ENCODE peak calls at places on chromosomes 4 and X, in eight cellular contexts. P is A549, B is SJSA1, N is cardiac muscle cell, W is caudate nucleus, T is fibroblast of lung, H is mesendoderm, Z is astrocyte. J is an unnamed sample.

GRCh38 chr4:24686866-24687672 is 102.7 kb upstream of the DHX15 start:
- DNase-seq in P (peak; percentile 27), H (peak; percentile 57), B (peak; percentile 2), N (peak; percentile 30), W (no peak), T (no peak), Z (no peak), J (no peak)

GRCh38 chr4:11119474-11119873 is 309.2 kb downstream of the HS3ST1 start:
- DNase-seq in P (no peak), Z (no peak), T (no peak), N (no peak), H (no peak), W (no peak), B (no peak), J (no peak)

GRCh38 chr4:4321951-4322688 is 32.1 kb downstream of the ZBTB49 start:
- DNase-seq in W (no peak), B (no peak), H (no peak), P (no peak), T (no peak), N (no peak), Z (no peak), J (no peak)

GRCh38 chr4:182062458-182062857 is 180.7 kb upstream of the TENM3 start:
- DNase-seq in H (no peak), W (no peak), B (no peak), Z (no peak), T (peak; percentile 18), P (no peak), N (no peak), J (no peak)

GRCh38 chrX:20515841-20516461 is 249.2 kb upstream of the RPS6KA3 start:
- DNase-seq in H (peak; percentile 77), W (no peak), B (peak; percentile 79), Z (peak; percentile 96), T (peak; percentile 96), N (peak; percentile 32), P (peak; percentile 85), J (no peak)

GRCh38 chrX:2664497-2664896 is 26.6 kb upstream of the CD99 start:
- DNase-seq in P (no peak), Z (peak; percentile 76), H (no peak), W (no peak), T (peak; percentile 80), B (no peak), N (no peak), J (no peak)

GRCh38 chr4:56530269-56531148 is 24.9 kb downstream of the ARL9 start:
- DNase-seq in H (peak; percentile 93), N (peak; percentile 93), T (peak; percentile 72), P (peak; percentile 66), Z (peak; percentile 57), B (peak; percentile 73), W (peak; percentile 92), J (peak; percentile 89)

GRCh38 chr4:102717448-102718092 is 43.2 kb downstream of the MANBA start:
- DNase-seq in W (no peak), P (peak; percentile 44), N (no peak), Z (no peak), T (peak; percentile 7), H (no peak), B (no peak), J (peak; percentile 75)

GRCh38 chrX:21944136-21944615 is 3.7 kb downstream of the SMS start:
- DNase-seq in N (no peak), Z (no peak), W (no peak), H (peak; percentile 53), T (no peak), P (no peak), B (no peak), J (no peak)

GRCh38 chr4:4689694-4690440 is 148.0 kb upstream of the STX18 start:
- DNase-seq in W (no peak), H (no peak), B (no peak), T (peak; percentile 42), P (no peak), N (no peak), Z (no peak), J (no peak)

GRCh38 chrX:16839852-16840460 is 30.2 kb downstream of the RBBP7 start:
- DNase-seq in W (peak; percentile 31), T (peak; percentile 87), N (peak; percentile 17), P (peak; percentile 39), H (peak; percentile 80), Z (peak; percentile 79), B (peak; percentile 7), J (no peak)

GRCh38 chr4:153787156-153787555 is 1.7 kb downstream of the SFRP2 start:
- DNase-seq in P (no peak), B (no peak), N (no peak), Z (no peak), T (no peak), W (no peak), H (no peak), J (no peak)

GRCh38 chr4:116126794-116127193 is 958.6 kb downstream of the TRAM1L1 start:
- DNase-seq in Z (no peak), W (no peak), N (no peak), P (no peak), H (no peak), B (no peak), T (no peak), J (no peak)

GRCh38 chr4:17013382-17014006 is 115.0 kb upstream of the LDB2 start:
- DNase-seq in W (no peak), T (peak; percentile 67), H (peak; percentile 72), B (peak; percentile 31), N (no peak), Z (peak; percentile 51), P (no peak), J (no peak)

GRCh38 chr4:5365071-5366008 is 314.1 kb downstream of the STK32B start:
- DNase-seq in P (peak; percentile 98), N (no peak), T (peak; percentile 92), H (peak; percentile 74), W (no peak), B (peak; percentile 82), Z (peak; percentile 91), J (no peak)

GRCh38 chr4:32025840-32026459 is 1305.8 kb downstream of the PCDH7 start:
- DNase-seq in N (peak; percentile 82), T (peak; percentile 60), H (peak; percentile 75), B (no peak), Z (peak; percentile 45), P (peak; percentile 85), W (no peak), J (no peak)

GRCh38 chr4:15696866-15697265 is 6.0 kb upstream of the BST1 start:
- DNase-seq in W (no peak), Z (no peak), N (no peak), B (no peak), H (no peak), P (no peak), T (no peak), J (no peak)

GRCh38 chrX:155334486-155335316 is at the start of gene CLIC2:
- DNase-seq in B (no peak), H (no peak), T (peak; percentile 54), Z (peak; percentile 42), W (no peak), P (peak; percentile 3), N (no peak), J (no peak)

GRCh38 chr4:86730310-86730709 is 118.9 kb downstream of the SLC10A6 start:
- DNase-seq in P (no peak), T (no peak), Z (no peak), N (no peak), W (no peak), H (peak; percentile 52), B (no peak), J (no peak)

GRCh38 chr4:144734522-144734921 is 88.6 kb downstream of the HHIP start:
- DNase-seq in P (no peak), T (peak; percentile 86), H (peak; percentile 57), W (no peak), Z (peak; percentile 82), B (peak; percentile 80), N (peak; percentile 18), J (no peak)

GRCh38 chr4:40205259-40206198 is 8.7 kb downstream of the RHOH start:
- DNase-seq in Z (no peak), N (no peak), H (peak; percentile 24), P (no peak), W (no peak), B (no peak), T (no peak), J (no peak)

GRCh38 chrX:115378471-115378870 is 89.0 kb downstream of the LUZP4 start:
- DNase-seq in N (no peak), P (peak; percentile 22), Z (peak; percentile 58), W (no peak), B (no peak), H (no peak), T (peak; percentile 66), J (no peak)

GRCh38 chr4:85967872-85968271 is 392.0 kb downstream of the MAPK10 start:
- DNase-seq in B (no peak), H (no peak), Z (peak; percentile 40), T (peak; percentile 60), P (no peak), N (no peak), W (no peak), J (no peak)

GRCh38 chr4:183173580-183174526 is 74.8 kb downstream of the WWC2 start:
- DNase-seq in T (peak; percentile 76), W (no peak), P (no peak), H (peak; percentile 85), Z (peak; percentile 68), N (no peak), B (peak; percentile 84), J (no peak)

GRCh38 chr4:167623241-167623572 is 388.9 kb upstream of the SPOCK3 start:
- DNase-seq in B (no peak), Z (no peak), H (no peak), W (no peak), N (no peak), T (no peak), P (no peak), J (no peak)

DNA sequence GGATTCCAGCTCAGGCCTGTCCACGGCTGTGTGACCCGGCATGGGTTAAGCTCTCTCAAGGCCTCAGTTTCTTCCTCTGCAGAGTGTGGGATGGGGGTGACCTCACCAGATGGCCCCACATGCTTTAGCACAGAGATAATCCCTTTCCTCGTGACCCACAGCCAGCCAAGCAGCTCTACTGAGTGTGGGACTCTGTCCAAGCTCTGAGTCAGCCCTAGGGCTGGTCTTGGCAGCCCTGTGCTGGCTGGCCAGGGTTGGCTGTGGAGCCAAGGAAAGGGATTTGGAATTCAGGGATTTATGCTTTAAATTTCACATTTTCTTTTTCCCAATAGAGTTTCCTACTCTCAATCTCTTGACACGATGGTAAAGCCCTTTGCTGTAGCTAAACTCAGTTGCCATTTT is 19.7 kb upstream of the SPON2 start:
- DNase-seq in N (no peak), W (peak; percentile 77), B (peak; percentile 65), Z (peak; percentile 96), T (peak; percentile 97), P (peak; percentile 46), H (no peak), J (peak; percentile 32)
- H3K27ac ChIP-seq in N (no peak overlapping the region), W (peak overlapping the region; percentile 72), B (no peak overlapping the region), Z (peak overlapping the region; percentile 89), T (peak overlapping the region; percentile 92), P (peak overlapping the region; percentile 73), H (no peak overlapping the region), J (peak overlapping the region; percentile 79)

GRCh38 chr4:185379326-185380295 is 16.1 kb downstream of the LRP2BP start:
- DNase-seq in B (no peak), Z (no peak), P (no peak), T (no peak), N (no peak), W (no peak), H (no peak), J (no peak)
- H3K27ac ChIP-seq in B (no peak overlapping the region), Z (no peak overlapping the region), P (no peak overlapping the region), T (no peak overlapping the region), N (no peak overlapping the region), W (no peak overlapping the region), H (no peak overlapping the region), J (no peak overlapping the region)

GRCh38 chrX:10171291-10171690 is 14.5 kb downstream of the CLCN4 start:
- DNase-seq in N (no peak), P (no peak), H (no peak), Z (no peak), W (no peak), B (no peak), T (no peak), J (no peak)
- H3K27ac ChIP-seq in N (no peak overlapping the region), P (no peak overlapping the region), H (no peak overlapping the region), Z (no peak overlapping the region), W (no peak overlapping the region), B (no peak overlapping the region), T (no peak overlapping the region), J (no peak overlapping the region)

GRCh38 chr4:112859456-112860184 is 189.8 kb upstream of the ANK2 start:
- DNase-seq in P (no peak), T (no peak), B (no peak), H (no peak), Z (no peak), W (no peak), N (no peak), J (no peak)
- H3K27ac ChIP-seq in P (no peak overlapping the region), T (no peak overlapping the region), B (no peak overlapping the region), H (peak overlapping the region; percentile 17), Z (no peak overlapping the region), W (peak overlapping the region; percentile 63), N (no peak overlapping the region), J (no peak overlapping the region)

J was measured in upper lobe of left lung.